ENCODE peak calls at places on chromosomes 12 and 14, in four cellular contexts. V is cardiac muscle cell, L is retinal pigment epithelial cell, Y is adrenal gland. R is an unnamed sample.

GRCh38 chr12:56007892-56008471 is 10.9 kb downstream of the SUOX start:
- DNase-seq in V (no peak), L (no peak), Y (no peak), R (no peak)

GRCh38 chr12:54197037-54197909 is 8.5 kb upstream of the SMUG1 start:
- DNase-seq in V (no peak), L (no peak), Y (no peak), R (no peak)

GRCh38 chr14:90658541-90658967 is 157.7 kb downstream of the TTC7B start:
- DNase-seq in V (no peak), L (no peak), Y (no peak), R (no peak)

GRCh38 chr12:21559855-21560569 is 33.9 kb downstream of the SPX start:
- DNase-seq in V (no peak), L (no peak), Y (no peak), R (peak)

GRCh38 chr14:93894992-93895391 is 32.2 kb upstream of the FAM181A start:
- DNase-seq in V (no peak), L (no peak), Y (no peak), R (no peak)

GRCh38 chr14:50947446-50947845 is 3.2 kb upstream of the PYGL start:
- DNase-seq in V (no peak), L (no peak), Y (no peak), R (no peak)

GRCh38 chr12:24378548-24379011 is 429.1 kb upstream of the SOX5 start:
- DNase-seq in V (no peak), L (no peak), Y (no peak), R (no peak)

GRCh38 chr12:132672678-132673077 is 14.5 kb downstream of the POLE start:
- DNase-seq in V (no peak), L (no peak), Y (no peak), R (no peak)

GRCh38 chr12:96886998-96887677 is 19.9 kb upstream of the NEDD1 start:
- DNase-seq in V (peak), L (no peak), Y (no peak), R (no peak)

GRCh38 chr12:4307593-4308333 is 13.2 kb upstream of the TIGAR start:
- DNase-seq in V (peak), L (peak), Y (peak), R (peak)

GRCh38 chr12:108782971-108783370 is 51.7 kb upstream of the CORO1C start:
- DNase-seq in V (no peak), L (no peak), Y (no peak), R (no peak)

GRCh38 chr14:65190312-65190711 is 88.0 kb upstream of the MAX start:
- DNase-seq in V (no peak), L (no peak), Y (no peak), R (no peak)

GRCh38 chr14:23624830-23625404 is 11.2 kb upstream of the DHRS2 start:
- DNase-seq in V (no peak), L (no peak), Y (no peak), R (no peak)

GRCh38 chr14:50821471-50822464 is 9.2 kb downstream of the NIN start:
- DNase-seq in V (no peak), L (no peak), Y (no peak), R (no peak)

GRCh38 chr12:104722541-104723534 is 235.3 kb downstream of the SLC41A2 start:
- DNase-seq in V (no peak), L (no peak), Y (no peak), R (no peak)

GRCh38 chr12:59695379-59695778 is 99.5 kb downstream of the SLC16A7 start:
- DNase-seq in V (no peak), L (no peak), Y (no peak), R (no peak)

GRCh38 chr12:86730233-86730632 is 474.0 kb upstream of the MGAT4C start:
- DNase-seq in V (no peak), L (no peak), Y (no peak), R (no peak)

GRCh38 chr12:28090835-28091234 is 99.4 kb upstream of the CCDC91 start:
- DNase-seq in V (no peak), L (no peak), Y (no peak), R (no peak)

GRCh38 chr12:124496584-124496983 is 70.8 kb downstream of the NCOR2 start:
- DNase-seq in V (no peak), L (no peak), Y (no peak), R (no peak)

GRCh38 chr12:16913832-16914490 is 308.0 kb upstream of the LMO3 start:
- DNase-seq in V (no peak), L (no peak), Y (no peak), R (no peak)

GRCh38 chr14:58104808-58105207 is 47.2 kb downstream of the ARMH4 start:
- DNase-seq in V (no peak), L (no peak), Y (no peak), R (no peak)

GRCh38 chr12:56188786-56189335 is 422 bp downstream of the SMARCC2 start:
- DNase-seq in V (peak), L (no peak), Y (no peak), R (no peak)

GRCh38 chr12:6367065-6367968 is 8.0 kb downstream of the SCNN1A start:
- DNase-seq in V (no peak), L (no peak), Y (no peak), R (no peak)

GRCh38 chr14:60008042-60008441 is 83.7 kb upstream of the PCNX4 start:
- DNase-seq in V (no peak), L (no peak), Y (no peak), R (no peak)

GRCh38 chr12:121637231-121637914 is 11.0 kb downstream of the ORAI1 start:
- DNase-seq in V (no peak), L (no peak), Y (no peak), R (no peak)

GRCh38 chr12:122981587-122982493 is 1.4 kb downstream of the ARL6IP4 start:
- DNase-seq in V (no peak), L (no peak), Y (no peak), R (no peak)

GRCh38 chr14:78710963-78711362 is 540.8 kb downstream of the NRXN3 start:
- DNase-seq in V (no peak), L (no peak), Y (no peak), R (peak)

GRCh38 chr12:121953293-121953692 is 34.9 kb downstream of the CFAP251 start:
- DNase-seq in V (no peak), L (no peak), Y (no peak), R (no peak)

GRCh38 chr12:83634726-83635267 is 948.1 kb downstream of the TMTC2 start:
- DNase-seq in V (no peak), L (no peak), Y (no peak), R (no peak)

GRCh38 chr12:38892090-38892786 is 13.2 kb downstream of the CPNE8 start:
- DNase-seq in V (no peak), L (no peak), Y (no peak), R (peak)

DNA sequence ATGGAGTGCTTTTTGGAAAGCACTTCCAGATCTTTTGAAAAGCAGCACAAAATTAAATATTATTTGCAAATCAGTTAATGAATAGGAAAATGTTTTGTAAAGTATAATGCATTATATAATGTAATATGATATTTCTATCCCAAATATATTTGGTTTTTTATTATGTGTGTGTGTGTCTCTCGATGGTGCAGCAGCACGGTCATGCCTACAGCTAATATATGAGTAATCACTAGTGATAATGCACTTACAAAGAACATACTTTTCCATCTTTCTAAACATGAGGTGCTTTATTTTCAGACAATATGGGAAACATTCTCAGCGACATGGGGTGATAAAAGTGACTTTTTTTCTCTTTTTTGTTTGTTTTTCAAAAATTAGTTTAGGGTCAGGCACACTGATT is 1.3 kb upstream of the EEA1 start:
- DNase-seq in V (no peak), L (no peak), Y (no peak), R (no peak)
- H3K4me3 ChIP-seq in V (no peak), L (no peak), Y (no peak), R (peak)

DNA sequence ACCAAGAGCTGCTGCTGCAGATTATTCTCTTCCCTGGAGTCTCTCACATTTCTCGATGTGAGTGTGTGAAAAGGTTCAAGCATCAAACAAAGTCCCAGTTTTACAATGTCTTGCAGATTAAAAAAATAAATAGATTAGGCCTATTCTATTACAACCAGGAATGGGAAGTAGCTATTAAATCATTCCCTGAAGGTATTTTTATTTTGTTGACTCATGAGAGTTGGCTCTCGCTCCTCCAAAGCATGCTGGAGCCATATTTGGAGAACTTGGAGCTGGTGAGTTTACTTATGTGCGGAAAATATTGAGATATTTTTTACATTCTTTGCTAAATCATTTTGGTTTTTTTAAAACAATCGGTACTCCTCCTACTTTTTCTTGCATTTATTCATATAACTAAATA is 572.3 kb downstream of the ETNK1 start:
- DNase-seq in V (no peak), L (no peak), Y (no peak), R (no peak)
- H3K4me3 ChIP-seq in V (no peak), L (no peak), Y (no peak), R (no peak)

GRCh38 chr12:98064501-98064900 is 450.9 kb upstream of the TMPO start:
- DNase-seq in V (no peak), L (no peak), Y (no peak), R (no peak)
- H3K4me3 ChIP-seq in V (no peak), L (no peak), Y (no peak), R (no peak)

GRCh38 chr12:113077057-113077858 is 20.7 kb downstream of the DTX1 start:
- DNase-seq in V (no peak), L (no peak), Y (no peak), R (no peak)
- H3K4me3 ChIP-seq in V (no peak), L (no peak), Y (no peak), R (no peak)

DNA sequence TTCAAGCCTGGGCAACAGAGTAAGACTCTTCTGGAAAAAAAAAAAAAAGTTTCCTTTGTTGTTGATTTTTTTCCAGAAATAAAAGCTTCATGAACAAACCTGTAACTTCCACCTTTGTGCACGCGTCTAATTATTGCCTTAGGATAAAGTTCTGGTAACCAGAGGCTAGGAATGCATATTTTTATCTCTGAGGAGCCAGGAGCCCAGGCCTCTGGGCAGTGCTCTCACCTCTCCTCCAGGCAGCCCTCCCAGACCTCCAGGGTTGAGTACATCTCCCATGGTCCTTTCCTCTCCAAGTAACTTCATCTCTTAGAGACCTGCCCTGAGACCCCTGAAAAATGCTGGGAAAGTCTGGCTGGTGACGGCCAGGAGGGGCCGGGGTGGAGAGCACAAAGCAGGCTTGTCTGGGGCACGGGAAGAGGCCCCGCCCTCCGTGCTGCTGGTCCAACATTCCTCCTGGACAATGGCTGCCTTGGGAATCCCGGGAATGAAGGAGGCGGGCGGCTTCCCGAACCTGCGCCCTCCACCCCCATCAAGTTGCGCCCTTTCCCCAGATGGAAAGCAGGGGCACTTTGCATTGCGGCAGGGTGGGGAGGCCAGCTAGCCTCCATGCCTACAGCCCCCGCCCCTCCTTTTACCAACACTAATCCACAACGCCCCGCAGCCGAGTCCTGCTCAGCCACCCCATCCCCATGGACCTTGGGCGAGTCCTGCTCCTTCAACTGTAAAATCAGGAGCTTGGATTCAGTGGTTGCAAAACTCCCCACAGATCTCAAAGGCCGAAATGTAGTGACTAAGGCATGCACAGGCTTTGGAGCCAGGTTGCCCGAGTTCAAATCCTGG is 7.3 kb upstream of the FIGNL2 start:
- DNase-seq in V (peak), L (peak), Y (no peak), R (peak)
- H3K4me3 ChIP-seq in V (no peak), L (peak), Y (no peak), R (peak)

DNA sequence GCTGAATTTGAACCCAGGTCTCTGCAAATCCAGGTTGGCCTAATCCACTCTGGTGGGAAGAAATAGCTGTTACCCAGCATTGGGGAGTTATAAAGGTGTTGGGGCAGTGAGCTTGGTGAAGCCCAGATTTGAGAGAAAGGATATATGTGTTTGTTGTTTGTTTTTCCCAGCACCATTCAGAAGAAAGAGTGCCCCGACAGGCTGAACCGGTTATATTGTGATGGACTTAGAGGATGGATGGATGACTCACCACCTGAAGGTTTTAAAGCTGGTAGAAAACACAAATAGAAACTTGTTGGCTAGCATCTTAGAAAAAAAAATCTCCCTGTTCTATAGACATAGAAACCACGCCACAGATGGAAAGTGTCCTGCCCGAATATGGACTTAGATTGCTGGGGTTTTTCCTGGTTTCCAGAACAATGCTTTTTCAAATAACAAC is 404.6 kb downstream of the MED13L start:
- DNase-seq in V (no peak), L (no peak), Y (no peak), R (no peak)
- H3K4me3 ChIP-seq in V (no peak), L (no peak), Y (no peak), R (no peak)

GRCh38 chr14:73591690-73592448 is at the start of gene ACOT4:
- DNase-seq in V (peak), L (no peak), Y (no peak), R (no peak)
- H3K4me3 ChIP-seq in V (peak), L (peak), Y (no peak), R (peak)